ENCODE peak calls at places on chromosomes 2 and 18, in seven cellular contexts. P is activated CD4-positive, alpha-beta T cell treated with anti-CD3 and anti-CD28 coated beads for 36 hours; C is astrocyte of the spinal cord; N is stimulated activated CD4-positive, alpha-beta T cell treated with anti-CD3 and anti-CD28 coated beads, Interleukin-2, amount 100 ng/mL, for 24 hours; D is left colon; R is fibroblast of villous mesenchyme; J is anterior cingulate cortex. T is an unnamed sample.

GRCh38 chr2:187429989-187430388 is 18.1 kb downstream of the CALCRL start:
- DNase-seq in P (no peak), C (peak; percentile 84), N (no peak), D (no peak), R (peak; percentile 51), J (no peak), T (peak; percentile 47)

GRCh38 chr18:3199942-3200645 is 19.7 kb downstream of the MYOM1 start:
- DNase-seq in P (no peak), C (no peak), N (no peak), D (no peak), R (peak; percentile 11), J (no peak), T (no peak)

GRCh38 chr2:157325786-157326185 is at the start of gene ERMN:
- DNase-seq in P (no peak), C (no peak), N (no peak), D (no peak), R (no peak), J (peak; percentile 19), T (no peak)

GRCh38 chr2:102806250-102806837 is 44.5 kb downstream of the TMEM182 start:
- DNase-seq in P (peak; percentile 64), C (peak; percentile 70), N (peak; percentile 49), D (peak; percentile 67), R (peak; percentile 59), J (peak; percentile 5), T (peak; percentile 69)

GRCh38 chr18:38406625-38407024 is 841.0 kb upstream of the CELF4 start:
- DNase-seq in P (no peak), C (no peak), N (no peak), D (no peak), R (no peak), J (no peak), T (no peak)

GRCh38 chr2:38170098-38170497 is 94.1 kb upstream of the CYP1B1 start:
- DNase-seq in P (no peak), C (peak; percentile 68), N (no peak), D (no peak), R (peak; percentile 86), J (no peak), T (no peak)

GRCh38 chr2:79082987-79083386 is 4.8 kb downstream of the REG1B start:
- DNase-seq in P (no peak), C (no peak), N (no peak), D (no peak), R (no peak), J (no peak), T (no peak)

GRCh38 chr18:61765097-61765496 is 127.7 kb downstream of the RNF152 start:
- DNase-seq in P (no peak), C (peak; percentile 26), N (no peak), D (no peak), R (peak; percentile 39), J (no peak), T (peak; percentile 61)

GRCh38 chr2:45889053-45889452 is 237.6 kb downstream of the PRKCE start:
- DNase-seq in P (peak; percentile 66), C (no peak), N (peak; percentile 19), D (no peak), R (peak; percentile 69), J (no peak), T (no peak)

GRCh38 chr2:42931818-42932195 is 139.4 kb upstream of the HAAO start:
- DNase-seq in P (no peak), C (peak; percentile 43), N (no peak), D (no peak), R (no peak), J (no peak), T (no peak)

GRCh38 chr2:233915133-233915532 is 2.0 kb upstream of the TRPM8 start:
- DNase-seq in P (no peak), C (no peak), N (no peak), D (no peak), R (no peak), J (no peak), T (no peak)

GRCh38 chr18:43846302-43846701 is 569.0 kb upstream of the SYT4 start:
- DNase-seq in P (no peak), C (no peak), N (no peak), D (no peak), R (no peak), J (no peak), T (no peak)

GRCh38 chr2:132975490-132976105 is 305.6 kb upstream of the LYPD1 start:
- DNase-seq in P (no peak), C (no peak), N (no peak), D (no peak), R (no peak), J (no peak), T (no peak)

GRCh38 chr18:59556265-59556664 is 141.0 kb downstream of the CCBE1 start:
- DNase-seq in P (no peak), C (no peak), N (no peak), D (no peak), R (peak; percentile 64), J (no peak), T (no peak)

GRCh38 chr2:137952586-137953129 is 11.6 kb upstream of the HNMT start:
- DNase-seq in P (no peak), C (no peak), N (no peak), D (no peak), R (peak; percentile 71), J (no peak), T (no peak)

GRCh38 chr18:61831071-61831470 is 61.7 kb downstream of the RNF152 start:
- DNase-seq in P (no peak), C (peak; percentile 19), N (no peak), D (no peak), R (peak; percentile 37), J (no peak), T (peak; percentile 81)

GRCh38 chr18:67211646-67212045 is 304.9 kb downstream of the DSEL start:
- DNase-seq in P (no peak), C (no peak), N (no peak), D (no peak), R (no peak), J (no peak), T (no peak)

GRCh38 chr2:88874063-88874657 is 182.7 kb downstream of the RPIA start:
- DNase-seq in P (peak; percentile 63), C (peak; percentile 65), N (peak; percentile 45), D (no peak), R (peak; percentile 58), J (no peak), T (peak; percentile 56)

GRCh38 chr2:205758051-205758450 is 75.8 kb downstream of the NRP2 start:
- DNase-seq in P (no peak), C (peak; percentile 87), N (no peak), D (no peak), R (peak; percentile 88), J (no peak), T (peak; percentile 90)

GRCh38 chr2:159187095-159187494 is 99.4 kb downstream of the WDSUB1 start:
- DNase-seq in P (no peak), C (peak; percentile 13), N (no peak), D (no peak), R (no peak), J (no peak), T (no peak)

GRCh38 chr2:240208631-240209211 is 68.3 kb upstream of the OTOS start:
- DNase-seq in P (no peak), C (no peak), N (no peak), D (no peak), R (no peak), J (no peak), T (no peak)

GRCh38 chr2:185219981-185220380 is 518.6 kb upstream of the FSIP2 start:
- DNase-seq in P (no peak), C (peak; percentile 16), N (no peak), D (no peak), R (no peak), J (no peak), T (peak; percentile 19)

GRCh38 chr18:57466745-57467144 is 31.6 kb downstream of the ONECUT2 start:
- DNase-seq in P (no peak), C (no peak), N (no peak), D (no peak), R (no peak), J (no peak), T (no peak)

GRCh38 chr2:181658444-181658843 is 1.5 kb upstream of the CERKL start:
- DNase-seq in P (no peak), C (no peak), N (no peak), D (no peak), R (no peak), J (no peak), T (no peak)

GRCh38 chr2:217489145-217489960 is 513.4 kb downstream of the TNS1 start:
- DNase-seq in P (no peak), C (peak; percentile 33), N (no peak), D (no peak), R (peak; percentile 29), J (no peak), T (no peak)

GRCh38 chr2:229728360-229728759 is 14.0 kb upstream of the DNER start:
- DNase-seq in P (no peak), C (no peak), N (no peak), D (no peak), R (no peak), J (no peak), T (no peak)

GRCh38 chr2:158994920-158995676 is 26.7 kb downstream of the TANC1 start:
- DNase-seq in P (no peak), C (no peak), N (no peak), D (no peak), R (peak; percentile 96), J (no peak), T (peak; percentile 80)

GRCh38 chr2:22281033-22281432 is 1103.9 kb upstream of the KLHL29 start:
- DNase-seq in P (no peak), C (peak; percentile 12), N (no peak), D (no peak), R (peak; percentile 3), J (no peak), T (peak; percentile 85)

GRCh38 chr2:122300758-122301157 is 545.3 kb downstream of the TSN start:
- DNase-seq in P (no peak), C (no peak), N (no peak), D (no peak), R (no peak), J (no peak), T (no peak)

GRCh38 chr2:205216092-205216491 is 466.2 kb upstream of the NRP2 start:
- DNase-seq in P (no peak), C (no peak), N (no peak), D (no peak), R (no peak), J (no peak), T (no peak)

GRCh38 chr18:79405781-79406575 is 10.2 kb downstream of the NFATC1 start:
- DNase-seq in P (peak; percentile 94), C (no peak), N (peak; percentile 82), D (peak; percentile 76), R (no peak), J (no peak), T (no peak)

GRCh38 chr2:75022516-75022915 is 64.1 kb downstream of the POLE4 start:
- DNase-seq in P (no peak), C (peak; percentile 33), N (no peak), D (no peak), R (peak; percentile 55), J (no peak), T (peak; percentile 26)

GRCh38 chr2:126723281-126723815 is 67.4 kb downstream of the GYPC start:
- DNase-seq in P (no peak), C (no peak), N (no peak), D (no peak), R (no peak), J (no peak), T (no peak)

GRCh38 chr2:98471402-98472131 is 26.9 kb downstream of the INPP4A start:
- DNase-seq in P (no peak), C (no peak), N (no peak), D (no peak), R (no peak), J (no peak), T (no peak)

GRCh38 chr18:75218524-75218923 is 7.9 kb downstream of the TSHZ1 start:
- DNase-seq in P (no peak), C (no peak), N (no peak), D (peak; percentile 80), R (no peak), J (no peak), T (no peak)

GRCh38 chr2:5250482-5250881 is 441.7 kb upstream of the SOX11 start:
- DNase-seq in P (no peak), C (peak; percentile 85), N (no peak), D (no peak), R (no peak), J (no peak), T (peak; percentile 16)

GRCh38 chr2:19674051-19675002 is 227.5 kb downstream of the TTC32 start:
- DNase-seq in P (no peak), C (no peak), N (no peak), D (no peak), R (no peak), J (no peak), T (no peak)

GRCh38 chr18:62526098-62527025 is 3.5 kb downstream of the ZCCHC2 start:
- DNase-seq in P (peak; percentile 86), C (peak; percentile 75), N (peak; percentile 71), D (peak; percentile 85), R (peak; percentile 88), J (peak; percentile 79), T (peak; percentile 85)